ENCODE peak calls at places on chromosomes 13 and 19, in seven cellular contexts. J is T-helper 9 cell; U is stimulated activated CD4-positive, alpha-beta T cell treated with anti-CD3 and anti-CD28 coated beads, Interleukin-1b, Interleukin-23, amount 100 ng/mL, for 24 hours; F is activated naive CD4-positive, alpha-beta T cell treated with anti-CD3 and anti-CD28 coated beads, Interleukin-2, amount 10 ng/mL, durations not matched to agents 7 days and 5 days; W is naive thymus-derived CD4-positive, alpha-beta T cell; T is T-helper 17 cell; O is 8988T. Q is an unnamed sample.

GRCh38 chr13:25691654-25692053 is 319.9 kb downstream of the ATP8A2 start:
- DNase-seq in O (no peak), T (no peak), U (no peak), J (no peak), F (no peak), W (no peak), Q (no peak)

GRCh38 chr13:32659736-32660135 is 73.5 kb downstream of the PDS5B start:
- DNase-seq in T (no peak), W (no peak), U (no peak), F (no peak), J (no peak), O (no peak), Q (no peak)

GRCh38 chr13:37403776-37404497 is 194.6 kb downstream of the POSTN start:
- DNase-seq in F (no peak), O (no peak), J (no peak), W (no peak), T (no peak), U (no peak), Q (no peak)

GRCh38 chr13:100510208-100510997 is 78.2 kb downstream of the GGACT start:
- DNase-seq in J (no peak), W (no peak), T (no peak), O (no peak), U (no peak), F (no peak), Q (no peak)

GRCh38 chr13:113488283-113488682 is 2.2 kb downstream of the DCUN1D2 start:
- DNase-seq in U (no peak), W (no peak), F (no peak), T (no peak), O (no peak), J (no peak), Q (no peak)

GRCh38 chr19:10478476-10478875 is 24.7 kb downstream of the KEAP1 start:
- DNase-seq in O (no peak), F (no peak), J (no peak), T (no peak), W (no peak), U (no peak), Q (no peak)

GRCh38 chr13:35818577-35819165 is 312.5 kb downstream of the DCLK1 start:
- DNase-seq in U (no peak), W (no peak), F (no peak), T (no peak), J (no peak), O (no peak), Q (no peak)

GRCh38 chr19:31283701-31284100 is 65.5 kb downstream of the TSHZ3 start:
- DNase-seq in F (no peak), O (no peak), W (no peak), T (no peak), U (no peak), J (no peak), Q (no peak)

GRCh38 chr19:50759886-50760285 is 10.4 kb upstream of the GPR32 start:
- DNase-seq in U (no peak), J (no peak), F (no peak), T (no peak), O (no peak), W (no peak), Q (no peak)

GRCh38 chr13:26693749-26694463 is 66.7 kb downstream of the GPR12 start:
- DNase-seq in F (no peak), T (no peak), W (no peak), J (no peak), U (no peak), O (no peak), Q (no peak)

GRCh38 chr13:99265162-99265822 is 7.1 kb upstream of the GPR18 start:
- DNase-seq in T (no peak), U (peak; percentile 64), F (no peak), O (no peak), J (no peak), W (no peak), Q (no peak)

GRCh38 chr19:4456566-4456842 is 1.1 kb downstream of the UBXN6 start:
- DNase-seq in U (no peak), T (no peak), W (no peak), F (no peak), O (no peak), J (no peak), Q (no peak)

GRCh38 chr19:35908010-35908441 is at the start of gene TYROBP:
- DNase-seq in F (no peak), W (no peak), U (no peak), T (no peak), J (no peak), O (no peak), Q (no peak)

GRCh38 chr19:4425531-4425930 is 23.1 kb downstream of the CHAF1A start:
- DNase-seq in F (no peak), T (no peak), U (no peak), O (no peak), W (no peak), J (no peak), Q (no peak)

GRCh38 chr13:30413842-30414241 is 8.5 kb upstream of the UBE2L5 start:
- DNase-seq in F (no peak), U (no peak), T (no peak), J (no peak), O (no peak), W (no peak), Q (no peak)

GRCh38 chr13:109123971-109124370 is 494.6 kb downstream of the MYO16 start:
- DNase-seq in W (no peak), U (no peak), J (no peak), F (no peak), O (no peak), T (no peak), Q (no peak)

GRCh38 chr13:27354379-27354778 is 70.0 kb upstream of the GTF3A start:
- DNase-seq in O (no peak), U (no peak), W (no peak), T (no peak), J (no peak), F (no peak), Q (no peak)

GRCh38 chr19:7083076-7083956 is 13.8 kb downstream of the ZNF557 start:
- DNase-seq in T (no peak), F (no peak), O (no peak), W (no peak), U (no peak), J (no peak), Q (no peak)

GRCh38 chr19:8887364-8887763 is 55.2 kb downstream of the MBD3L1 start:
- DNase-seq in O (no peak), W (no peak), T (no peak), F (no peak), J (no peak), U (no peak), Q (no peak)

GRCh38 chr19:19619121-19619848 is 798 bp upstream of the PBX4 start:
- DNase-seq in J (no peak), U (no peak), W (no peak), T (no peak), F (no peak), O (no peak), Q (no peak)

GRCh38 chr13:26604784-26605183 is 47.3 kb downstream of the WASF3 start:
- DNase-seq in J (no peak), O (no peak), T (no peak), U (no peak), F (no peak), W (no peak), Q (no peak)

GRCh38 chr19:49875801-49876421 is 1.2 kb downstream of the AKT1S1 start:
- DNase-seq in F (peak; percentile 78), W (peak; percentile 36), O (no peak), T (peak; percentile 34), U (peak; percentile 48), J (no peak), Q (peak; percentile 42)

GRCh38 chr13:114151565-114152284 is 19.3 kb upstream of the RASA3 start:
- DNase-seq in J (no peak), F (peak; percentile 56), U (peak; percentile 45), W (peak; percentile 60), O (peak; percentile 71), T (no peak), Q (no peak)

GRCh38 chr19:16386619-16387240 is 62.1 kb downstream of the KLF2 start:
- DNase-seq in U (no peak), O (peak; percentile 68), T (no peak), J (peak; percentile 41), W (peak; percentile 64), F (peak; percentile 82), Q (peak; percentile 58)

GRCh38 chr13:20442798-20443381 is 82.8 kb downstream of the CRYL1 start:
- DNase-seq in O (no peak), U (no peak), T (no peak), W (no peak), J (no peak), F (no peak), Q (no peak)

GRCh38 chr19:55156202-55157063 is 1.1 kb downstream of the TNNI3 start:
- DNase-seq in J (no peak), O (peak; percentile 75), W (no peak), F (peak; percentile 58), U (no peak), T (no peak), Q (no peak)

GRCh38 chr13:112689498-112690241 is at the start of gene ATP11A:
- DNase-seq in U (peak; percentile 75), W (peak; percentile 77), J (peak; percentile 73), O (peak; percentile 98), F (peak; percentile 89), T (peak; percentile 78), Q (peak; percentile 61)

GRCh38 chr19:5016268-5016667 is 47.4 kb downstream of the KDM4B start:
- DNase-seq in F (no peak), T (no peak), U (no peak), J (no peak), W (no peak), O (no peak), Q (no peak)

Q was measured in effector memory CD8-positive, alpha-beta T cell.